ENCODE peak calls at places on chromosomes 7 and 10, in five cellular contexts. O is AG04450; T is right lobe of liver; X is A549; K is CD8-positive, alpha-beta memory T cell. Q is an unnamed sample.

GRCh38 chr7:45700556-45700955 is 126.4 kb downstream of the ADCY1 start:
- DNase-seq in O (no peak), K (no peak), X (no peak), T (no peak), Q (no peak)

GRCh38 chr10:126350216-126350992 is 37.9 kb downstream of the ADAM12 start:
- DNase-seq in T (no peak), O (peak), X (peak), K (no peak), Q (peak)

GRCh38 chr10:69636626-69637550 is 6.8 kb downstream of the FAM241B start:
- DNase-seq in T (no peak), X (peak), K (peak), O (no peak), Q (no peak)

GRCh38 chr10:123841115-123841514 is 50.5 kb downstream of the CPXM2 start:
- DNase-seq in K (no peak), X (no peak), O (no peak), T (no peak), Q (no peak)

GRCh38 chr10:13858709-13859108 is 271.9 kb downstream of the PRPF18 start:
- DNase-seq in T (no peak), X (no peak), O (no peak), K (no peak), Q (no peak)

GRCh38 chr7:112399501-112399900 is 50.8 kb upstream of the IFRD1 start:
- DNase-seq in T (no peak), O (no peak), X (no peak), K (no peak), Q (no peak)

GRCh38 chr7:44750921-44751571 is 2.4 kb downstream of the ZMIZ2 start:
- DNase-seq in O (no peak), K (peak), X (no peak), T (peak), Q (no peak)

GRCh38 chr7:27115161-27116018 is 12.9 kb upstream of the HOXA2 start:
- DNase-seq in O (peak), T (no peak), X (peak), K (no peak), Q (no peak)

GRCh38 chr7:73892003-73892975 is 31.3 kb downstream of the TMEM270 start:
- DNase-seq in K (no peak), O (no peak), T (no peak), X (no peak), Q (no peak)

GRCh38 chr7:143882611-143883078 is 19.3 kb downstream of the TCAF1 start:
- DNase-seq in X (no peak), T (peak), O (no peak), K (no peak), Q (peak)

GRCh38 chr7:91082854-91083495 is 181.3 kb upstream of the FZD1 start:
- DNase-seq in K (peak), X (peak), T (no peak), O (no peak), Q (no peak)

GRCh38 chr10:53909791-53910190 is 891.2 kb downstream of the PCDH15 start:
- DNase-seq in T (no peak), X (no peak), O (no peak), K (no peak), Q (no peak)

DNA sequence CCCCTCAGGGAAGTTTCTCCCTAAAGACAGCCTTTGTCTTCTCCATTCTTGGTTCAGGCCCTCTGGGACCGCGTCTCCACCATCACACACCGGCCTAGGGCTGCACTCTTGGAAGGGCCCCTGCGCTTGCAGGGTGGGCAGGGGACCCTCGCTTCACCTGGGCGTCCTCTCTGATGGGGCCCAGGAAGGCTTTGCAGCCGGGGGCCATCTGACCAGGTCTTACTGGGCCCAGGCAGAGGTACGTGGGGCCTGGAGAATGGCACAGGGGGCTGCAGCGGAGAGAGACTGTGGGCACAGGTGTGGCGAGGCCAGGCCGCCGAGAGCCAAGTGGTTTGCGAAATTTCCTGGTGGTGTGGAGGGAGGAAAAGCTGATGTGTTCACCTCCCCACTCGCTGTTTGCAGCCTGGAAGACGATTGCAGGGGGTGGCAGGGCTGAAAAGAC is 44.4 kb downstream of the ALOX5 start:
- DNase-seq in X (no peak), K (no peak), O (no peak), T (no peak), Q (no peak)
- H3K27ac ChIP-seq in X (no peak), K (no peak), O (no peak), T (peak), Q (peak)

DNA sequence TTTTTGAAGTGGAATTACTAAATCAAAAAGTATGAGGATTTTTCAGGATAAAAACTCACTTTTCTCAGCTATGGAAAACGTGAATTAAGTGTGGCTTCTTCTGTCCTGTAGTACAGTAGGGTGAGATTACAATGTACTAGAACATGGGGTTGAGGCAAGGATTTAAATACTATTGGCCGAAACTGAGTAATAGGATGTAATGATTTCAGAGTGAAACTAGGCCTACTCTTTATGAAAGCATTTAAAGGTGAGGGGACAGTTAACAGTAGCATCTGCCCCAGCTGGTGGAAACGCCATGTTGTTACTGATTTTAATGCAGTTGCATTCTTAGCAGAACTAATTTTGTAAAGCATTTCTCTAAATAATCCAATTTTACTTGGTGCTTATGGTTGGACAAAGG is 1035.7 kb downstream of the LRMDA start:
- DNase-seq in T (no peak), X (no peak), O (no peak), K (no peak), Q (no peak)
- H3K27ac ChIP-seq in T (no peak), X (no peak), O (no peak), K (no peak), Q (no peak)

GRCh38 chr10:91200314-91201212 is 19.9 kb upstream of the PCGF5 start:
- DNase-seq in T (no peak), X (no peak), O (no peak), K (no peak), Q (no peak)
- H3K27ac ChIP-seq in T (no peak), X (no peak), O (no peak), K (peak), Q (no peak)

DNA sequence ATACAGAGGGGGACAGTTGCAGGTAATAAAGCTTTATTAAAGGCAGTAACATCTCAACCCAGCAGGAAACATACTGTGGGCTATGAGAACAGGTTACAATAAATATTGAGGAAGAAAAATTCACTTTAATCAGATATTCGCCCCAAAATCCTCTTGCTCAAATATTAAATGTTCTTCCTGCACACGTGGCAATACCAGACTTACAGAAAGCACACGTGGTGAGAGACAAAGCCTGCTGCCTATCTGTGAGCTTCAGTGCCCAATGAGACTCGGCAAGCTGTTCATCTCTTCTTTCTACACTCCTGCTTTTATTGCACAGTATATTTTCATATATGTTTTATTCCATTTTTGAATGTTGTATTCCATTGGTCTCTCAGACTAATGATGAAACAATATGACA is 113.2 kb downstream of the OR13A1 start:
- DNase-seq in K (no peak), X (no peak), T (no peak), O (no peak), Q (no peak)
- H3K27ac ChIP-seq in K (no peak), X (no peak), T (no peak), O (no peak), Q (no peak)

GRCh38 chr10:11018426-11018818 is 750 bp downstream of the CELF2 start:
- DNase-seq in T (no peak), O (no peak), K (no peak), X (no peak), Q (no peak)

GRCh38 chr10:11016959-11017574 is 605 bp upstream of the CELF2 start:
- DNase-seq in X (no peak), O (no peak), T (no peak), K (no peak), Q (no peak)

GRCh38 chr10:11018830-11019692 is 1.4 kb downstream of the CELF2 start:
- DNase-seq in O (no peak), X (no peak), K (no peak), T (no peak), Q (no peak)

GRCh38 chr10:11015371-11015934 is 2.2 kb upstream of the CELF2 start:
- DNase-seq in T (no peak), K (no peak), X (no peak), O (no peak), Q (no peak)

GRCh38 chr10:11017575-11018425 is at the start of gene CELF2:
- DNase-seq in O (no peak), K (peak), X (no peak), T (peak), Q (peak)
- H3K27ac ChIP-seq in O (no peak), K (no peak), X (no peak), T (no peak), Q (peak)

DNA sequence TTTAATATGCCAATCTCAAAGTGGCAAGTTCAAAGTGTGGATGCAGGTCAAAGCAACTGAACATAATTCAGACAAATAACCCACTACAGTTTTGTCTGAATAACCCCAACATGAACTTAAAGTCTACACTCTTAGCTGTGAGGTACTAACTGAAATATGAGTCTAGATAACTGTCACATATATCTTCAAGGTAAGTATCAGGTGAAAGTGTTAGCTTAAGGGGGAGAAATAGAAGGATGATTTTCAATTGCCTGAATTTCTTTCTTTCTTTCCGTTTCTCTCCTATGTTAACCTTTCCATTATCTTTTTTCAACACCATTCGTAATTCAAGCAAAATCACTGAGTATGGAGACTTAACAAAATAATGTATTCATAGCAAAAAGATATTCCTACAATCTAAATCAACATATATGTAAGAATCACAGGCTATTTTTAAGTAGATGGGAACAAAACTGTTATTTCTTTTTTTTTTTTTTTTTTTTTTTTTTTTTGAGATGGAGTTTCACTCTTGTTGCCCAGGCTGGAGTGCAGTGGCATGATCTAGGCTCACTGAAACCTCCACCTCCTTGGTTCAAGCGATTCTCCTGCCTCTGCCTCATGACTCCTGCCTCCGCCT is 27.1 kb upstream of the JMJD1C start:
- DNase-seq in K (no peak), T (no peak), O (no peak), X (no peak), Q (no peak)
- H3K27ac ChIP-seq in K (no peak), T (no peak), O (no peak), X (no peak), Q (no peak)

GRCh38 chr10:58068809-58069208 is 198.9 kb downstream of the IPMK start:
- DNase-seq in T (no peak), K (no peak), X (no peak), O (no peak), Q (no peak)

GRCh38 chr10:58066979-58067378 is 200.7 kb downstream of the IPMK start:
- DNase-seq in T (no peak), K (no peak), X (no peak), O (no peak), Q (no peak)

GRCh38 chr10:58072634-58073033 is 195.1 kb downstream of the IPMK start:
- DNase-seq in O (no peak), K (no peak), T (no peak), X (no peak), Q (no peak)

GRCh38 chr10:58066126-58066525 is 201.6 kb downstream of the IPMK start:
- DNase-seq in O (no peak), X (no peak), K (no peak), T (no peak), Q (no peak)

GRCh38 chr10:58070964-58071363 is 196.7 kb downstream of the IPMK start:
- DNase-seq in K (no peak), X (no peak), O (no peak), T (no peak), Q (no peak)
- H3K27ac ChIP-seq in K (no peak), X (no peak), O (no peak), T (no peak), Q (no peak)